ENCODE peak calls at places on chromosome 19, in four cellular contexts. N, E, L and C are unnamed samples.

GRCh38 chr19:50300051-50300450 is 29.1 kb downstream of the KCNC3 start:
- DNase-seq in N (no peak), E (no peak), L (no peak), C (no peak)

GRCh38 chr19:57771417-57771816 is 1.9 kb downstream of the ZNF586 start:
- DNase-seq in N (no peak), E (no peak), L (no peak), C (no peak)

GRCh38 chr19:29671393-29672076 is 6.3 kb downstream of the PLEKHF1 start:
- DNase-seq in N (peak; percentile 35), E (no peak), L (no peak), C (peak; percentile 74)

GRCh38 chr19:24140099-24140498 is 53.1 kb downstream of the ZNF254 start:
- DNase-seq in N (no peak), E (no peak), L (no peak), C (no peak)

GRCh38 chr19:54364775-54365257 is at the start of gene LAIR1:
- DNase-seq in N (no peak), E (no peak), L (no peak), C (peak; percentile 14)

GRCh38 chr19:38922482-38922881 is 8.1 kb downstream of the SARS2 start:
- DNase-seq in N (no peak), E (no peak), L (no peak), C (no peak)

GRCh38 chr19:50679177-50680125 is 30.2 kb downstream of the C19orf81 start:
- DNase-seq in N (peak; percentile 87), E (peak; percentile 25), L (no peak), C (peak; percentile 36)

GRCh38 chr19:40539070-40539469 is 37.6 kb upstream of the SHKBP1 start:
- DNase-seq in N (peak; percentile 51), E (no peak), L (no peak), C (no peak)

GRCh38 chr19:20423381-20424207 is 142.0 kb downstream of the ZNF737 start:
- DNase-seq in N (no peak), E (peak; percentile 54), L (no peak), C (no peak)

GRCh38 chr19:17942582-17943283 is 9.9 kb downstream of the CCDC124 start:
- DNase-seq in N (no peak), E (no peak), L (no peak), C (no peak)

GRCh38 chr19:55643733-55644116 is 276 bp downstream of the ZNF581 start:
- DNase-seq in N (peak; percentile 49), E (no peak), L (no peak), C (no peak)

GRCh38 chr19:294819-295686 is 3.9 kb upstream of the PLPP2 start:
- DNase-seq in N (peak; percentile 31), E (no peak), L (no peak), C (no peak)

GRCh38 chr19:41443813-41444455 is 978 bp downstream of the ERICH4 start:
- DNase-seq in N (no peak), E (no peak), L (no peak), C (no peak)

GRCh38 chr19:5288347-5288739 is 52.3 kb downstream of the PTPRS start:
- DNase-seq in N (no peak), E (no peak), L (no peak), C (no peak)

GRCh38 chr19:54665530-54665929 is 2.7 kb downstream of the LILRB4 start:
- DNase-seq in N (no peak), E (no peak), L (no peak), C (no peak)

GRCh38 chr19:32387701-32388392 is 17.7 kb upstream of the DPY19L3 start:
- DNase-seq in N (peak; percentile 9), E (peak; percentile 49), L (no peak), C (no peak)

GRCh38 chr19:18645035-18645511 is 8.2 kb downstream of the KLHL26 start:
- DNase-seq in N (no peak), E (no peak), L (no peak), C (no peak)

GRCh38 chr19:38713227-38713649 is 31.0 kb downstream of the CAPN12 start:
- DNase-seq in N (no peak), E (no peak), L (no peak), C (no peak)

GRCh38 chr19:12156254-12157058 is at the start of gene ZNF625:
- DNase-seq in N (no peak), E (peak; percentile 66), L (peak; percentile 66), C (no peak)

GRCh38 chr19:35513975-35514809 is 743 bp upstream of the DMKN start:
- DNase-seq in N (no peak), E (peak; percentile 18), L (no peak), C (no peak)

GRCh38 chr19:52028027-52028779 is at the start of gene ZNF614:
- DNase-seq in N (peak; percentile 97), E (peak; percentile 83), L (peak; percentile 87), C (peak; percentile 72)

GRCh38 chr19:19873381-19873780 is 7.7 kb downstream of the ZNF253 start:
- DNase-seq in N (no peak), E (no peak), L (no peak), C (no peak)

GRCh38 chr19:45100797-45101196 is 7.8 kb downstream of the PPP1R37 start:
- DNase-seq in N (no peak), E (no peak), L (no peak), C (no peak)

GRCh38 chr19:38958301-38958700 is 17.2 kb downstream of the FBXO17 start:
- DNase-seq in N (no peak), E (no peak), L (no peak), C (no peak)

GRCh38 chr19:48698046-48698445 is 2.3 kb downstream of the FUT2 start:
- DNase-seq in N (peak; percentile 90), E (peak; percentile 51), L (peak; percentile 34), C (no peak)

GRCh38 chr19:23949611-23950010 is 34.9 kb downstream of the ZNF726 start:
- DNase-seq in N (no peak), E (no peak), L (no peak), C (no peak)